ENCODE peak calls at places on chromosomes 16 and 17, in five cellular contexts. One of them, this sample, is unnamed.

GRCh38 chr17:39951924-39952664 is 10.7 kb upstream of the GSDMA start:
- DNase-seq in Right ventricle myocardium superior: no peak
- DNase-seq in PC-3: no peak
- DNase-seq in NCI-H345: no peak
- DNase-seq in T-helper 1 cell: no peak
- DNase-seq in this sample: no peak

GRCh38 chr17:7004398-7005253 is 7.8 kb upstream of the RNASEK start:
- DNase-seq in Right ventricle myocardium superior: no peak
- DNase-seq in NCI-H345: peak; percentile 73
- DNase-seq in PC-3: peak; percentile 82
- DNase-seq in T-helper 1 cell: no peak
- DNase-seq in this sample: no peak

GRCh38 chr17:37570527-37571093 is 38.6 kb downstream of the SYNRG start:
- DNase-seq in NCI-H345: peak; percentile 6
- DNase-seq in Right ventricle myocardium superior: no peak
- DNase-seq in T-helper 1 cell: no peak
- DNase-seq in PC-3: peak; percentile 90
- DNase-seq in this sample: peak; percentile 4

GRCh38 chr16:4109250-4109736 is 6.9 kb downstream of the ADCY9 start:
- DNase-seq in Right ventricle myocardium superior: no peak
- DNase-seq in T-helper 1 cell: no peak
- DNase-seq in PC-3: no peak
- DNase-seq in NCI-H345: no peak
- DNase-seq in this sample: no peak

GRCh38 chr17:4786111-4786491 is at the start of gene VMO1:
- DNase-seq in PC-3: peak; percentile 32
- DNase-seq in Right ventricle myocardium superior: no peak
- DNase-seq in NCI-H345: no peak
- DNase-seq in T-helper 1 cell: no peak
- DNase-seq in this sample: no peak

GRCh38 chr16:26363581-26363980 is 671.8 kb downstream of the HS3ST4 start:
- DNase-seq in T-helper 1 cell: no peak
- DNase-seq in Right ventricle myocardium superior: no peak
- DNase-seq in PC-3: no peak
- DNase-seq in NCI-H345: no peak
- DNase-seq in this sample: no peak

GRCh38 chr17:60145006-60145935 is 4.5 kb upstream of the CA4 start:
- DNase-seq in Right ventricle myocardium superior: no peak
- DNase-seq in NCI-H345: peak; percentile 10
- DNase-seq in T-helper 1 cell: no peak
- DNase-seq in PC-3: peak; percentile 28
- DNase-seq in this sample: no peak

GRCh38 chr17:81520021-81520894 is 7.7 kb upstream of the ACTG1 start:
- DNase-seq in Right ventricle myocardium superior: peak; percentile 34
- DNase-seq in T-helper 1 cell: no peak
- DNase-seq in NCI-H345: no peak
- DNase-seq in PC-3: no peak
- DNase-seq in this sample: no peak

GRCh38 chr17:19024101-19025078 is 19.8 kb upstream of the FAM83G start:
- DNase-seq in NCI-H345: no peak
- DNase-seq in PC-3: peak; percentile 39
- DNase-seq in T-helper 1 cell: no peak
- DNase-seq in Right ventricle myocardium superior: peak; percentile 19
- DNase-seq in this sample: no peak

GRCh38 chr17:77279448-77280303 is 138.9 kb downstream of the SEC14L1 start:
- DNase-seq in T-helper 1 cell: no peak
- DNase-seq in Right ventricle myocardium superior: no peak
- DNase-seq in NCI-H345: no peak
- DNase-seq in PC-3: peak; percentile 73
- DNase-seq in this sample: no peak